ENCODE peak calls at places on chromosomes 4 and X, in nine cellular contexts. W, C, M, I, Y, S, Z, K and B are unnamed samples.

GRCh38 chrX:95797344-95797743 is 887.3 kb upstream of the DIAPH2 start:
- DNase-seq in W (no peak), C (no peak), M (no peak), I (no peak), Y (no peak), S (no peak), Z (no peak), K (no peak), B (no peak)

GRCh38 chr4:99400831-99401230 is 34.3 kb downstream of the ADH7 start:
- DNase-seq in W (no peak), C (no peak), M (no peak), I (no peak), Y (no peak), S (no peak), Z (no peak), K (no peak), B (no peak)

GRCh38 chr4:2689825-2690700 is 66.1 kb downstream of the TNIP2 start:
- DNase-seq in W (peak; percentile 0), C (no peak), M (no peak), I (peak; percentile 84), Y (no peak), S (peak; percentile 34), Z (no peak), K (peak; percentile 40), B (no peak)

GRCh38 chr4:110620352-110621327 is 2.2 kb downstream of the PITX2 start:
- DNase-seq in W (no peak), C (no peak), M (no peak), I (no peak), Y (no peak), S (no peak), Z (peak; percentile 76), K (no peak), B (peak; percentile 77)

GRCh38 chr4:55545133-55545532 is 1.6 kb downstream of the CLOCK start:
- DNase-seq in W (no peak), C (no peak), M (no peak), I (no peak), Y (no peak), S (no peak), Z (no peak), K (no peak), B (no peak)

GRCh38 chrX:131746491-131746968 is 202.7 kb downstream of the OR13H1 start:
- DNase-seq in W (peak; percentile 77), C (peak; percentile 89), M (no peak), I (peak; percentile 79), Y (peak; percentile 87), S (no peak), Z (no peak), K (no peak), B (no peak)

GRCh38 chr4:76212851-76213414 is 691 bp downstream of the SCARB2 start:
- DNase-seq in W (peak; percentile 46), C (no peak), M (peak; percentile 9), I (peak; percentile 43), Y (peak; percentile 63), S (no peak), Z (no peak), K (no peak), B (no peak)

GRCh38 chrX:39903343-39903742 is 194.4 kb downstream of the BCOR start:
- DNase-seq in W (no peak), C (no peak), M (peak; percentile 89), I (no peak), Y (no peak), S (no peak), Z (no peak), K (no peak), B (no peak)

GRCh38 chr4:151025759-151026158 is 10.7 kb upstream of the LRBA start:
- DNase-seq in W (no peak), C (no peak), M (no peak), I (no peak), Y (no peak), S (no peak), Z (no peak), K (no peak), B (no peak)

GRCh38 chrX:15344106-15344505 is 8.8 kb upstream of the PIGA start:
- DNase-seq in W (no peak), C (no peak), M (no peak), I (no peak), Y (no peak), S (no peak), Z (no peak), K (no peak), B (no peak)

GRCh38 chr4:106384878-106385277 is 16.3 kb upstream of the GIMD1 start:
- DNase-seq in W (no peak), C (no peak), M (no peak), I (no peak), Y (no peak), S (no peak), Z (no peak), K (no peak), B (no peak)

GRCh38 chr4:13860126-13860525 is 232.6 kb upstream of the BOD1L1 start:
- DNase-seq in W (no peak), C (no peak), M (peak; percentile 3), I (no peak), Y (no peak), S (no peak), Z (no peak), K (no peak), B (no peak)
- TF ChIP-seq CTCF in W (no peak), C (no peak), M (no peak), I (no peak), Y (no peak), S (no peak), Z (peak; percentile 9), K (no peak), B (no peak)

GRCh38 chrX:133333154-133333750 is 82.0 kb downstream of the GPC4 start:
- DNase-seq in W (no peak), C (no peak), M (no peak), I (no peak), Y (no peak), S (no peak), Z (no peak), K (no peak), B (no peak)

GRCh38 chrX:133337250-133337649 is 78.0 kb downstream of the GPC4 start:
- DNase-seq in W (no peak), C (peak; percentile 58), M (no peak), I (no peak), Y (no peak), S (no peak), Z (no peak), K (peak; percentile 21), B (no peak)

DNA sequence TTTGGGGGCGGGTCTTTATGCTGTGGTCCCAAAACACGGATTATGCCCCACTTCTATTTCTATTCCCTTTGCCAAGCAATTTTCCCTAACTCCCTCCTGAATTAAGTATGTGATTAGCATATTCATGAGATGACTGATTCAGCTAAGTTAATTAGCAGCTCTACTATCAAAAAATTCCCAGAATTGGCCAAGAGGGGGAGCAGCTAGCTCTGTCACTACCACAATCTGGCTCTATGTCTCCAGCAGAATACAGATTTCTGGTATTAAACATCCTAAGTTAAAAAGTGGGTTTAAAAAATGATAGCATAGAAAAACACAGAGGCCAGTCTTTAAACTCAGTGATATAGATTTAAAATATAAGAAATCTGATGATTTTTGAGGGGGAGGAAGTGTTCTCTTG is 80.3 kb downstream of the GPC4 start:
- DNase-seq in W (no peak), C (peak; percentile 35), M (peak; percentile 28), I (no peak), Y (no peak), S (peak; percentile 1), Z (peak; percentile 15), K (no peak), B (peak; percentile 15)
- TF ChIP-seq CTCF in W (no peak), C (peak; percentile 25), M (peak; percentile 61), I (peak; percentile 63), Y (no peak), S (no peak), Z (peak; percentile 51), K (peak; percentile 45), B (peak; percentile 56)

DNA sequence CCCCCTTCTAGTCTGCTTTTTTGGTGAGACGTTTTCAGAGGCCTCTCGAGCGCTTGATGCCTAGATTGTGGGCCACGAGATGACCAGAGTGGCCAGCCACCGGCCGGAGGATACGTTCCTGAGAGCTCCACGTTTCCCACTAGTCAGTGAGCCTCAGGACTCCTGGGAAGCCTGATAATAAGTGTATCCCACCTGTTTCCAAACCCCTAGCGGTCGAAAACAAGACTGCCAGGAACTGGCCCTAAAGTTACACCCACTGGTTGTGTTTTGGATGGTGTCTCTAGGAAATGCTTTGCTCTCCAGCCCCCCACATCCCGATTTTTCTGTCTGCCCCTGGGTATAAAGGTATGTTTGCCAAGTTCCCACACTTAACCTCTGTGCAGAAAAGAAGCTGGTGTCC is 4.6 kb upstream of the RS1 start:
- DNase-seq in W (no peak), C (peak; percentile 32), M (no peak), I (no peak), Y (no peak), S (no peak), Z (peak; percentile 32), K (no peak), B (peak; percentile 28)
- TF ChIP-seq CTCF in W (no peak), C (peak; percentile 20), M (peak; percentile 23), I (no peak), Y (no peak), S (no peak), Z (peak; percentile 36), K (no peak), B (peak; percentile 27)

DNA sequence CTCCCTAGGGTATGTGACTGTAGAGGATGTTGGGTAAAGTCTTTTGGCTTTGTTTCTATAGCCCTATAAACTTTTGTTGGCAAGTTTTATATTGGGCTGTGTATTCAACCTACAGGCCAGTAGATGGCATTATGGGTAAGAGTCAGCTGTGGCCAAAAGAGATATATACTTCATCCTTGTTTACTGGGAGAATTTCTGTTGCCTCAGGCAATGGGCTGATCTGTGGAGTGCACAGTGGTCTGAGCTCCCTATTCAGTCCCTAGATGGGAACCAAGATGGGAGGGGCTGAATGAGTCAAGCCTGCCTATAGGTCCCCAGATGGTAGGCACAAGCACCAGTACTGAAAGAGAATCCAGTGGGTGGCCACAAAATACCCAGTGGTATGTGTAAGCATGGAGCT is 580.6 kb downstream of the EPHA5 start:
- DNase-seq in W (no peak), C (no peak), M (no peak), I (no peak), Y (no peak), S (no peak), Z (no peak), K (no peak), B (no peak)
- TF ChIP-seq CTCF in W (no peak), C (no peak), M (no peak), I (no peak), Y (no peak), S (no peak), Z (no peak), K (no peak), B (no peak)

DNA sequence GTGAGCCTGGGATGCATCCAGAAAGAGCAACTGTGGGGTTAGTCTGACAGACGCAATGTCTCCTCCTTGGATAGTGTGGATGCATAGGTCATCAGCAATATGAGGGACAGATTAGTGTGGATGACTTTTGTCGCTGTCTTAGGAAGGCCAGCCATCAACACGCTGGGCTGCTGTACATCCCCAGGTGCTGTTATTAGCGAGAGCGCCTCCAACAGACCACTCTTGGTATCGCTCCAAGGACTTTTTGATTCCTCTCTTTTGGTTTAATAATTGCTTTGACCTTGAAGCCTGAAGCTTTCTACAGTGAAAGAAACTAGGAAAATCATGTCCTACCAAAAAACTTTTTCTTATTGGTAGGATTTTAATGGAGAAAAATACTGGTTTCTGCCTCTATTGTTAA is 76.7 kb downstream of the TMEM131L start:
- DNase-seq in W (no peak), C (no peak), M (no peak), I (peak; percentile 51), Y (no peak), S (no peak), Z (no peak), K (no peak), B (no peak)
- TF ChIP-seq CTCF in W (no peak), C (no peak), M (no peak), I (no peak), Y (peak; percentile 38), S (no peak), Z (peak; percentile 15), K (no peak), B (no peak)